ENCODE peak calls at places on chromosome 15, in six cellular contexts. Q, B, W, T, Y and E are unnamed samples.

GRCh38 chr15:70286110-70286806 is 188.5 kb upstream of the TLE3 start:
- DNase-seq in Y (no peak), T (no peak), B (no peak), W (no peak), Q (no peak), E (no peak)

GRCh38 chr15:83398591-83398990 is 48.5 kb upstream of the SH3GL3 start:
- DNase-seq in Y (peak; percentile 26), B (no peak), T (no peak), Q (no peak), W (no peak), E (peak; percentile 44)

GRCh38 chr15:88467073-88467934 is at the start of the genes MRPL46 and MRPS11:
- DNase-seq in W (peak; percentile 84), Y (peak; percentile 83), B (peak; percentile 91), Q (peak; percentile 89), T (peak; percentile 85), E (peak; percentile 65)

GRCh38 chr15:100948430-100948762 is 29.2 kb downstream of the LRRK1 start:
- DNase-seq in W (no peak), Y (no peak), B (no peak), T (no peak), Q (no peak), E (no peak)

GRCh38 chr15:38888701-38889154 is 324.1 kb upstream of the RASGRP1 start:
- DNase-seq in Q (no peak), T (no peak), Y (no peak), B (no peak), W (no peak), E (no peak)

GRCh38 chr15:97902140-97902780 is 58.2 kb upstream of the ARRDC4 start:
- DNase-seq in Q (no peak), B (no peak), T (no peak), W (no peak), Y (peak; percentile 3), E (no peak)

GRCh38 chr15:70799667-70800450 is 36.5 kb upstream of the UACA start:
- DNase-seq in B (no peak), W (no peak), T (no peak), Q (no peak), Y (peak; percentile 99), E (no peak)

GRCh38 chr15:69554321-69554961 is 101.8 kb downstream of the RPLP1 start:
- DNase-seq in Q (no peak), B (no peak), Y (peak; percentile 14), W (no peak), T (no peak), E (no peak)

GRCh38 chr15:31248951-31249350 is 77.7 kb upstream of the KLF13 start:
- DNase-seq in W (no peak), Q (no peak), Y (no peak), B (no peak), T (no peak), E (no peak)

GRCh38 chr15:68658151-68658550 is 79.4 kb downstream of the CORO2B start:
- DNase-seq in Q (peak; percentile 36), T (no peak), Y (no peak), W (no peak), B (no peak), E (no peak)

GRCh38 chr15:30882861-30883433 is 20.8 kb upstream of the FAN1 start:
- DNase-seq in T (no peak), Q (no peak), Y (no peak), W (no peak), B (no peak), E (no peak)

GRCh38 chr15:52790166-52790708 is at the start of gene ONECUT1:
- DNase-seq in W (peak; percentile 91), Y (peak; percentile 2), Q (peak; percentile 42), T (no peak), B (peak; percentile 39), E (no peak)

GRCh38 chr15:66786222-66786621 is 84.2 kb downstream of the SMAD6 start:
- DNase-seq in Y (no peak), Q (no peak), W (no peak), B (no peak), T (no peak), E (no peak)

GRCh38 chr15:75455982-75456531 is 4.6 kb upstream of the SIN3A start:
- DNase-seq in B (no peak), W (peak; percentile 55), Y (peak; percentile 68), Q (no peak), T (peak; percentile 52), E (no peak)

GRCh38 chr15:42138411-42138810 is 18.0 kb downstream of the PLA2G4F start:
- DNase-seq in W (no peak), Y (no peak), T (no peak), Q (no peak), B (no peak), E (no peak)

GRCh38 chr15:30030350-30030749 is 52.4 kb upstream of the GOLGA8J start:
- DNase-seq in T (no peak), B (no peak), W (no peak), Y (no peak), Q (no peak), E (no peak)

GRCh38 chr15:89499156-89499555 is 2.8 kb upstream of the RHCG start:
- DNase-seq in Q (no peak), B (no peak), T (no peak), W (no peak), Y (no peak), E (no peak)

GRCh38 chr15:68154923-68155559 is 50.1 kb downstream of the CALML4 start:
- DNase-seq in T (no peak), Y (peak; percentile 70), B (peak; percentile 56), Q (no peak), W (peak; percentile 18), E (peak; percentile 50)

DNA sequence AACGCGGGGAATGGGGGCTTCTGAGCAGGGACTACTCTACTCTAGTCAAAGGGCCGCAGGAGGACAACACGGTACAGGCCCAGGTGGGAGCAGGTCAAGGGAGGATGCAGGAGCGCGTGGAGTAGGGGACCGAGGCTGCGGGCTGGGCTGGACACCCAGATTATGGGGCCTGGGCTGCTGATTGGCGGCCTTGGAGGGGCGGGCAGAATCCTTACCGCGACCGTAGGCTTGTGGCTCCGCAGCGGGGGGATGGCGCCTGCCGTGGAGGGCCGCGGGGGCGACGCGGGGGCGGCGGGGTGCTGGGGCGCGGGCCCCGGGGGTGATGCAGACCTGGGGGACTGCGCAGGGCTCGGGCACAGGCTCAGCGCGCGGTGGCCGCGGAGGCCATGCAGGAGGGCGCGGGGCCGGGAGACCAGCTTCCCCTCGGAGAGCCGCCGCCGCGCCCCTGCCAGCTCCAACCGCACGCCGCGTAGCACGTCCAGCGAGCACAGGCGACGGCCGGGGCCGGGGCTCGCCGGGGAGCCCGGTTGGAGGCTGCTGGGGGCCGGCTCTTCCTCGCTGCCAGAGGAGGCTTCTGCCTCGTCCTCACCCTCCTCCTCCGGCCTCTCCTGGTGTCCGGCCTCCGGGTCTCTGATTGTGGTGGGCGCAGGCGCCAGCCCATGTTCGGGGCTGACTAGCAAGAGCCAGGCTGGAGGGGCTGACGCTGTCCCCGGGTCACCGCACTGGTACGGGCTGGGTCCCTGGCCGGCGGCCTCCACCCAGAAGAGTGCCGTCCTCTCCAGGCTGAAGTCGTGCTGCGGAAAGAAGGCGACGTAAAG is 12.9 kb downstream of the UBAP1L start:
- DNase-seq in B (no peak), W (no peak), T (no peak), Q (no peak), Y (no peak), E (no peak)
- TF ChIP-seq CTCF in B (no peak), W (no peak), T (no peak), Q (peak; percentile 5), Y (no peak), E (no peak)

DNA sequence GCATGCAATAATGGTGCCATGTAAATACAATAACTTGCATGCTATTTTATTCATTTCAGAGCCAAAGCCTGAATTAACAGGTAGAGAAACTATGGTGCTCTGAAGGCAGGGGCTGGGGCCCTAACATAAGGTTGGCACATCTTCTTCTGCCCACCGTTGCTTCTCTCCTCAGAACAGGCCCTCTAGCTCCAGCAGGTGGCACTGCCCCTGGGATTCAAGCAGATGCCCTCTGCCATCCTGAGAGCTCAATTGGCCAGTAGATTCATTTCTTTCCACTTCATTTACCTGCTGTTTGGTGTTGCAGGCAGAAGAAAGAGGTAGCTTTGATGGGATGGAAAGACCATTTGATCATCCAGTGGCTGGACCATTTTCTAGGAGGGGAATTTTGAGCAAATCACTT is 130.5 kb downstream of the FOXB1 start:
- DNase-seq in Q (no peak), T (no peak), B (no peak), Y (no peak), W (no peak), E (no peak)
- TF ChIP-seq CTCF in Q (no peak), T (no peak), B (peak; percentile 17), Y (no peak), W (peak; percentile 9), E (peak; percentile 18)

GRCh38 chr15:94080416-94080815 is 150.9 kb upstream of the MCTP2 start:
- DNase-seq in Y (no peak), B (no peak), W (no peak), T (no peak), Q (peak; percentile 58), E (peak; percentile 66)

GRCh38 chr15:94086360-94086759 is 145.0 kb upstream of the MCTP2 start:
- DNase-seq in T (no peak), Y (peak; percentile 31), W (no peak), B (no peak), Q (no peak), E (no peak)

GRCh38 chr15:94080989-94081605 is 150.3 kb upstream of the MCTP2 start:
- DNase-seq in T (no peak), Q (no peak), B (no peak), Y (no peak), W (no peak), E (no peak)

GRCh38 chr15:94081829-94082228 is 149.5 kb upstream of the MCTP2 start:
- DNase-seq in W (no peak), Q (no peak), T (no peak), B (no peak), Y (no peak), E (no peak)

DNA sequence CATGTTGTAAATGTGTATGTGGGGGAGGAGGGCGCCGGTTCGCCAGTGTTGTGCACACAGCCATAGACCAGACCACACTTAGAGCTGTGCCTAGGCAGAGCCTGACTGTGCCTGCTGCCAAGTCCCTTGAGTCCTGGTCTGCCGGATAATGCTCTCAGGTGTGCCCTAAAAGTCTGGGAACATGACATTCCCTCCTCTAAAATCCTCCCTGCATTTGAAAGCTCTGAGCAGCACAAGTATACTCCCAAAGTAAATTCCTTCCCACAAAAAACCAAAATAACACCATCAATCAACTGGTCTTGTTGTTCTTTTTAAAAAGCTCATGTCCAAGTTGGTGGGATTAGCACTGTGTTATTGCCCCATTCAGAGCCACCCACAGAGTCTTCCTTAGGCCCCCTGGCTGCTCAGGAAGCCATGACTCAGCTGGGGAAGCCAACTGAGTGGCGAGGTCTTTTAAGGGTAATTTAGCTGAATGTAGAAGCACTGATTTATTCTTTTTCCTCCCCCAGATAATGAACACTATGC is 147.8 kb upstream of the MCTP2 start:
- DNase-seq in T (no peak), W (no peak), Q (no peak), B (no peak), Y (peak; percentile 38), E (no peak)
- TF ChIP-seq CTCF in T (no peak), W (no peak), Q (no peak), B (peak; percentile 11), Y (no peak), E (no peak)

GRCh38 chr15:58307313-58307961 is 124.4 kb upstream of the LIPC start:
- DNase-seq in B (no peak), W (no peak), Q (no peak), T (no peak), Y (peak; percentile 77), E (no peak)

GRCh38 chr15:58306591-58307312 is 125.0 kb upstream of the LIPC start:
- DNase-seq in T (no peak), B (no peak), Q (no peak), W (no peak), Y (no peak), E (peak; percentile 58)

GRCh38 chr15:58311551-58311950 is 120.2 kb upstream of the LIPC start:
- DNase-seq in Q (no peak), W (no peak), T (no peak), Y (no peak), B (no peak), E (no peak)

GRCh38 chr15:58309993-58310928 is 121.5 kb upstream of the LIPC start:
- DNase-seq in B (peak; percentile 70), Q (peak; percentile 64), T (no peak), Y (no peak), W (no peak), E (no peak)

GRCh38 chr15:58308742-58309355 is 122.9 kb upstream of the LIPC start:
- DNase-seq in Q (no peak), T (no peak), Y (no peak), W (no peak), B (no peak), E (no peak)
- TF ChIP-seq CTCF in Q (no peak), T (no peak), Y (no peak), W (no peak), B (no peak), E (peak; percentile 7)